ENCODE peak calls at places on chromosomes 12 and 14, in seven cellular contexts. One of them, this sample, is unnamed.

GRCh38 chr12:42261708-42262107 is 23.7 kb upstream of the YAF2 start:
- DNase-seq in neural progenitor cell: no peak
- DNase-seq in Kasumi-1: no peak
- DNase-seq in sciatic nerve: no peak
- DNase-seq in globus pallidus: no peak
- DNase-seq in AML-193: no peak
- DNase-seq in heart right ventricle: no peak
- DNase-seq in this sample: no peak

GRCh38 chr12:45962553-45963325 is 27.6 kb downstream of the SCAF11 start:
- DNase-seq in neural progenitor cell: peak; percentile 50
- DNase-seq in Kasumi-1: no peak
- DNase-seq in sciatic nerve: no peak
- DNase-seq in globus pallidus: no peak
- DNase-seq in AML-193: no peak
- DNase-seq in heart right ventricle: no peak
- DNase-seq in this sample: no peak

GRCh38 chr14:53881161-53881846 is 75.3 kb downstream of the BMP4 start:
- DNase-seq in neural progenitor cell: no peak
- DNase-seq in Kasumi-1: no peak
- DNase-seq in sciatic nerve: no peak
- DNase-seq in globus pallidus: no peak
- DNase-seq in AML-193: no peak
- DNase-seq in heart right ventricle: no peak
- DNase-seq in this sample: no peak

GRCh38 chr14:55580401-55581010 is 499 bp downstream of the KTN1 start:
- DNase-seq in neural progenitor cell: peak; percentile 80
- DNase-seq in Kasumi-1: no peak
- DNase-seq in sciatic nerve: peak; percentile 68
- DNase-seq in globus pallidus: no peak
- DNase-seq in AML-193: peak; percentile 21
- DNase-seq in heart right ventricle: peak; percentile 68
- DNase-seq in this sample: peak; percentile 51

GRCh38 chr12:1502856-1503255 is 91.5 kb downstream of the FBXL14 start:
- DNase-seq in neural progenitor cell: no peak
- DNase-seq in Kasumi-1: no peak
- DNase-seq in sciatic nerve: no peak
- DNase-seq in globus pallidus: no peak
- DNase-seq in AML-193: no peak
- DNase-seq in heart right ventricle: no peak
- DNase-seq in this sample: no peak

GRCh38 chr12:106645074-106645421 is 62.2 kb downstream of the RFX4 start:
- DNase-seq in neural progenitor cell: no peak
- DNase-seq in Kasumi-1: no peak
- DNase-seq in sciatic nerve: peak; percentile 88
- DNase-seq in globus pallidus: peak; percentile 94
- DNase-seq in AML-193: no peak
- DNase-seq in heart right ventricle: peak; percentile 58
- DNase-seq in this sample: no peak

GRCh38 chr12:54051081-54051912 is 2.3 kb upstream of the HOXC4 start:
- DNase-seq in neural progenitor cell: no peak
- DNase-seq in Kasumi-1: no peak
- DNase-seq in sciatic nerve: no peak
- DNase-seq in globus pallidus: no peak
- DNase-seq in AML-193: no peak
- DNase-seq in heart right ventricle: no peak
- DNase-seq in this sample: no peak

GRCh38 chr12:24921251-24922038 is 27.5 kb downstream of the BCAT1 start:
- DNase-seq in neural progenitor cell: no peak
- DNase-seq in Kasumi-1: no peak
- DNase-seq in sciatic nerve: no peak
- DNase-seq in globus pallidus: no peak
- DNase-seq in AML-193: no peak
- DNase-seq in heart right ventricle: no peak
- DNase-seq in this sample: no peak

GRCh38 chr12:50246873-50247612 is 36.3 kb downstream of the LIMA1 start:
- DNase-seq in neural progenitor cell: no peak
- DNase-seq in Kasumi-1: peak; percentile 62
- DNase-seq in sciatic nerve: peak; percentile 87
- DNase-seq in globus pallidus: no peak
- DNase-seq in AML-193: no peak
- DNase-seq in heart right ventricle: peak; percentile 24
- DNase-seq in this sample: peak; percentile 75

GRCh38 chr12:32828552-32828951 is 68.0 kb downstream of the PKP2 start:
- DNase-seq in neural progenitor cell: no peak
- DNase-seq in Kasumi-1: no peak
- DNase-seq in sciatic nerve: no peak
- DNase-seq in globus pallidus: no peak
- DNase-seq in AML-193: no peak
- DNase-seq in heart right ventricle: no peak
- DNase-seq in this sample: no peak

GRCh38 chr12:40344312-40344711 is 119.5 kb downstream of the LRRK2 start:
- DNase-seq in neural progenitor cell: no peak
- DNase-seq in Kasumi-1: no peak
- DNase-seq in sciatic nerve: no peak
- DNase-seq in globus pallidus: no peak
- DNase-seq in AML-193: no peak
- DNase-seq in heart right ventricle: no peak
- DNase-seq in this sample: no peak

GRCh38 chr12:12941450-12942350 is 10.3 kb downstream of the GPRC5D start:
- DNase-seq in neural progenitor cell: no peak
- DNase-seq in Kasumi-1: no peak
- DNase-seq in sciatic nerve: no peak
- DNase-seq in globus pallidus: no peak
- DNase-seq in AML-193: no peak
- DNase-seq in heart right ventricle: no peak
- DNase-seq in this sample: no peak

GRCh38 chr12:131950182-131950913 is 606 bp downstream of the EP400 start:
- DNase-seq in neural progenitor cell: peak; percentile 65
- DNase-seq in Kasumi-1: no peak
- DNase-seq in sciatic nerve: no peak
- DNase-seq in globus pallidus: no peak
- DNase-seq in AML-193: no peak
- DNase-seq in heart right ventricle: peak; percentile 36
- DNase-seq in this sample: no peak

GRCh38 chr14:100683578-100683977 is 43.1 kb upstream of the DLK1 start:
- DNase-seq in neural progenitor cell: no peak
- DNase-seq in Kasumi-1: peak; percentile 53
- DNase-seq in sciatic nerve: no peak
- DNase-seq in globus pallidus: no peak
- DNase-seq in AML-193: no peak
- DNase-seq in heart right ventricle: no peak
- DNase-seq in this sample: no peak

GRCh38 chr12:104669851-104670337 is 213.1 kb downstream of the CHST11 start:
- DNase-seq in neural progenitor cell: no peak
- DNase-seq in Kasumi-1: peak; percentile 28
- DNase-seq in sciatic nerve: peak; percentile 78
- DNase-seq in globus pallidus: no peak
- DNase-seq in AML-193: peak; percentile 79
- DNase-seq in heart right ventricle: peak; percentile 42
- DNase-seq in this sample: no peak

GRCh38 chr12:57094194-57095160 is 5.6 kb downstream of the NAB2 start:
- DNase-seq in neural progenitor cell: no peak
- DNase-seq in Kasumi-1: no peak
- DNase-seq in sciatic nerve: peak; percentile 59
- DNase-seq in globus pallidus: no peak
- DNase-seq in AML-193: no peak
- DNase-seq in heart right ventricle: no peak
- DNase-seq in this sample: no peak

GRCh38 chr12:125340791-125341190 is 275.6 kb downstream of the AACS start:
- DNase-seq in neural progenitor cell: no peak
- DNase-seq in Kasumi-1: no peak
- DNase-seq in sciatic nerve: no peak
- DNase-seq in globus pallidus: peak; percentile 80
- DNase-seq in AML-193: no peak
- DNase-seq in heart right ventricle: no peak
- DNase-seq in this sample: no peak

GRCh38 chr12:64687816-64688599 is 71.2 kb downstream of the GNS start:
- DNase-seq in neural progenitor cell: no peak
- DNase-seq in Kasumi-1: no peak
- DNase-seq in sciatic nerve: no peak
- DNase-seq in globus pallidus: no peak
- DNase-seq in AML-193: no peak
- DNase-seq in heart right ventricle: no peak
- DNase-seq in this sample: no peak

GRCh38 chr14:74621556-74621955 is 9.5 kb upstream of the LTBP2 start:
- DNase-seq in neural progenitor cell: no peak
- DNase-seq in Kasumi-1: no peak
- DNase-seq in sciatic nerve: no peak
- DNase-seq in globus pallidus: no peak
- DNase-seq in AML-193: no peak
- DNase-seq in heart right ventricle: no peak
- DNase-seq in this sample: no peak

GRCh38 chr14:100448376-100448775 is 125.2 kb downstream of the SLC25A47 start:
- DNase-seq in neural progenitor cell: no peak
- DNase-seq in Kasumi-1: no peak
- DNase-seq in sciatic nerve: no peak
- DNase-seq in globus pallidus: no peak
- DNase-seq in AML-193: no peak
- DNase-seq in heart right ventricle: no peak
- DNase-seq in this sample: no peak

GRCh38 chr12:101018540-101018939 is 191.5 kb downstream of the SLC5A8 start:
- DNase-seq in neural progenitor cell: no peak
- DNase-seq in Kasumi-1: no peak
- DNase-seq in sciatic nerve: no peak
- DNase-seq in globus pallidus: no peak
- DNase-seq in AML-193: no peak
- DNase-seq in heart right ventricle: no peak
- DNase-seq in this sample: no peak

GRCh38 chr14:55425091-55425490 is 13.5 kb upstream of the ATG14 start:
- DNase-seq in neural progenitor cell: no peak
- DNase-seq in Kasumi-1: no peak
- DNase-seq in sciatic nerve: no peak
- DNase-seq in globus pallidus: no peak
- DNase-seq in AML-193: no peak
- DNase-seq in heart right ventricle: no peak
- DNase-seq in this sample: no peak

GRCh38 chr12:94111290-94111689 is 37.1 kb upstream of the PLXNC1 start:
- DNase-seq in neural progenitor cell: no peak
- DNase-seq in Kasumi-1: no peak
- DNase-seq in sciatic nerve: no peak
- DNase-seq in globus pallidus: no peak
- DNase-seq in AML-193: no peak
- DNase-seq in heart right ventricle: no peak
- DNase-seq in this sample: no peak

GRCh38 chr14:79548836-79549235 is 662.5 kb downstream of the DIO2 start:
- DNase-seq in neural progenitor cell: no peak
- DNase-seq in Kasumi-1: no peak
- DNase-seq in sciatic nerve: no peak
- DNase-seq in globus pallidus: no peak
- DNase-seq in AML-193: no peak
- DNase-seq in heart right ventricle: no peak
- DNase-seq in this sample: no peak

GRCh38 chr12:70049596-70050360 is 193.5 kb upstream of the CNOT2 start:
- DNase-seq in neural progenitor cell: no peak
- DNase-seq in Kasumi-1: peak; percentile 4
- DNase-seq in sciatic nerve: no peak
- DNase-seq in globus pallidus: no peak
- DNase-seq in AML-193: no peak
- DNase-seq in heart right ventricle: no peak
- DNase-seq in this sample: peak; percentile 68

GRCh38 chr14:22555573-22556011 is 33.4 kb downstream of the DAD1 start:
- DNase-seq in neural progenitor cell: no peak
- DNase-seq in Kasumi-1: no peak
- DNase-seq in sciatic nerve: no peak
- DNase-seq in globus pallidus: no peak
- DNase-seq in AML-193: no peak
- DNase-seq in heart right ventricle: no peak
- DNase-seq in this sample: no peak

GRCh38 chr14:75430106-75430505 is 2.3 kb downstream of the JDP2 start:
- DNase-seq in neural progenitor cell: no peak
- DNase-seq in Kasumi-1: no peak
- DNase-seq in sciatic nerve: no peak
- DNase-seq in globus pallidus: no peak
- DNase-seq in AML-193: no peak
- DNase-seq in heart right ventricle: no peak
- DNase-seq in this sample: no peak

GRCh38 chr12:105504286-105504685 is 173.8 kb downstream of the C12orf75 start:
- DNase-seq in neural progenitor cell: no peak
- DNase-seq in Kasumi-1: no peak
- DNase-seq in sciatic nerve: no peak
- DNase-seq in globus pallidus: no peak
- DNase-seq in AML-193: no peak
- DNase-seq in heart right ventricle: no peak
- DNase-seq in this sample: no peak

GRCh38 chr12:108457006-108457733 is 57.9 kb upstream of the FICD start:
- DNase-seq in neural progenitor cell: peak; percentile 81
- DNase-seq in Kasumi-1: peak; percentile 79
- DNase-seq in sciatic nerve: no peak
- DNase-seq in globus pallidus: peak; percentile 22
- DNase-seq in AML-193: peak; percentile 57
- DNase-seq in heart right ventricle: no peak
- DNase-seq in this sample: no peak

GRCh38 chr12:89319606-89320005 is 32.7 kb downstream of the DUSP6 start:
- DNase-seq in neural progenitor cell: no peak
- DNase-seq in Kasumi-1: no peak
- DNase-seq in sciatic nerve: no peak
- DNase-seq in globus pallidus: no peak
- DNase-seq in AML-193: no peak
- DNase-seq in heart right ventricle: no peak
- DNase-seq in this sample: no peak

GRCh38 chr12:97784904-97785303 is 322.3 kb downstream of the RMST start:
- DNase-seq in neural progenitor cell: no peak
- DNase-seq in Kasumi-1: no peak
- DNase-seq in sciatic nerve: no peak
- DNase-seq in globus pallidus: no peak
- DNase-seq in AML-193: no peak
- DNase-seq in heart right ventricle: no peak
- DNase-seq in this sample: no peak

GRCh38 chr12:103882861-103883596 is 42.0 kb upstream of the NT5DC3 start:
- DNase-seq in neural progenitor cell: no peak
- DNase-seq in Kasumi-1: peak; percentile 6
- DNase-seq in sciatic nerve: no peak
- DNase-seq in globus pallidus: no peak
- DNase-seq in AML-193: peak; percentile 46
- DNase-seq in heart right ventricle: no peak
- DNase-seq in this sample: no peak

GRCh38 chr12:6067152-6067916 is 57.1 kb downstream of the VWF start:
- DNase-seq in neural progenitor cell: peak; percentile 72
- DNase-seq in Kasumi-1: no peak
- DNase-seq in sciatic nerve: no peak
- DNase-seq in globus pallidus: no peak
- DNase-seq in AML-193: no peak
- DNase-seq in heart right ventricle: no peak
- DNase-seq in this sample: no peak

This sample was measured in stimulated activated effector memory CD8-positive, alpha-beta T cell treated with anti-CD3 and anti-CD28 coated beads, Interleukin-12 subunit alpha, Interleukin-12 subunit beta, amount 100 ng/mL, for 72 hours.